ENCODE peak calls at places on chromosomes 13 and 19, in nine cellular contexts. One of them, this sample, is unnamed.

GRCh38 chr13:76293346-76293745 is 592.9 kb downstream of the KCTD12 start:
- DNase-seq in immature natural killer cell: no peak
- DNase-seq in hepatic stellate cell: no peak
- DNase-seq in astrocyte: peak; percentile 64
- DNase-seq in GM12892: no peak
- DNase-seq in EL: peak; percentile 25
- DNase-seq in NCI-H2029: no peak
- DNase-seq in MV-4-11: no peak
- DNase-seq in MCF 10A: peak; percentile 55
- DNase-seq in this sample: peak; percentile 77

GRCh38 chr19:16970821-16971220 is 55.8 kb downstream of the CPAMD8 start:
- DNase-seq in GM12892: no peak
- DNase-seq in astrocyte: no peak
- DNase-seq in immature natural killer cell: no peak
- DNase-seq in hepatic stellate cell: no peak
- DNase-seq in NCI-H2029: no peak
- DNase-seq in MV-4-11: peak; percentile 22
- DNase-seq in MCF 10A: no peak
- DNase-seq in EL: no peak
- DNase-seq in this sample: no peak

GRCh38 chr19:9431475-9431874 is 3.9 kb downstream of the ZNF266 start:
- DNase-seq in MCF 10A: peak; percentile 8
- DNase-seq in NCI-H2029: no peak
- DNase-seq in hepatic stellate cell: peak; percentile 29
- DNase-seq in astrocyte: no peak
- DNase-seq in GM12892: no peak
- DNase-seq in MV-4-11: no peak
- DNase-seq in immature natural killer cell: peak; percentile 47
- DNase-seq in EL: peak; percentile 33
- DNase-seq in this sample: no peak

GRCh38 chr19:2479556-2480194 is 3.7 kb downstream of the GADD45B start:
- DNase-seq in hepatic stellate cell: no peak
- DNase-seq in immature natural killer cell: no peak
- DNase-seq in MV-4-11: no peak
- DNase-seq in NCI-H2029: no peak
- DNase-seq in GM12892: no peak
- DNase-seq in MCF 10A: no peak
- DNase-seq in EL: no peak
- DNase-seq in astrocyte: no peak
- DNase-seq in this sample: no peak

GRCh38 chr13:27034678-27035111 is 136.9 kb downstream of the USP12 start:
- DNase-seq in immature natural killer cell: no peak
- DNase-seq in GM12892: no peak
- DNase-seq in NCI-H2029: no peak
- DNase-seq in EL: no peak
- DNase-seq in astrocyte: no peak
- DNase-seq in MCF 10A: no peak
- DNase-seq in MV-4-11: no peak
- DNase-seq in hepatic stellate cell: no peak
- DNase-seq in this sample: no peak

GRCh38 chr13:79662882-79663281 is 181.9 kb downstream of the NDFIP2 start:
- DNase-seq in MV-4-11: peak; percentile 8
- DNase-seq in MCF 10A: no peak
- DNase-seq in GM12892: no peak
- DNase-seq in astrocyte: no peak
- DNase-seq in immature natural killer cell: no peak
- DNase-seq in EL: peak; percentile 11
- DNase-seq in hepatic stellate cell: no peak
- DNase-seq in NCI-H2029: no peak
- DNase-seq in this sample: no peak

GRCh38 chr13:22169473-22169872 is 498.6 kb downstream of the FGF9 start:
- DNase-seq in EL: no peak
- DNase-seq in MCF 10A: no peak
- DNase-seq in hepatic stellate cell: no peak
- DNase-seq in immature natural killer cell: no peak
- DNase-seq in MV-4-11: no peak
- DNase-seq in astrocyte: no peak
- DNase-seq in NCI-H2029: no peak
- DNase-seq in GM12892: no peak
- DNase-seq in this sample: peak; percentile 1

GRCh38 chr19:39946532-39946931 is 12.1 kb upstream of the FCGBP start:
- DNase-seq in GM12892: no peak
- DNase-seq in hepatic stellate cell: no peak
- DNase-seq in astrocyte: no peak
- DNase-seq in MCF 10A: peak; percentile 38
- DNase-seq in NCI-H2029: no peak
- DNase-seq in EL: peak; percentile 17
- DNase-seq in immature natural killer cell: no peak
- DNase-seq in MV-4-11: peak; percentile 63
- DNase-seq in this sample: peak; percentile 70

GRCh38 chr13:103078145-103078544 is 11.9 kb upstream of the SLC10A2 start:
- DNase-seq in GM12892: no peak
- DNase-seq in MCF 10A: no peak
- DNase-seq in MV-4-11: peak; percentile 98
- DNase-seq in EL: no peak
- DNase-seq in astrocyte: no peak
- DNase-seq in hepatic stellate cell: no peak
- DNase-seq in NCI-H2029: no peak
- DNase-seq in immature natural killer cell: no peak
- DNase-seq in this sample: no peak

GRCh38 chr13:111202745-111203144 is 87.6 kb downstream of the ARHGEF7 start:
- DNase-seq in MCF 10A: peak; percentile 43
- DNase-seq in MV-4-11: peak; percentile 61
- DNase-seq in hepatic stellate cell: peak; percentile 92
- DNase-seq in NCI-H2029: peak; percentile 89
- DNase-seq in EL: peak; percentile 81
- DNase-seq in immature natural killer cell: no peak
- DNase-seq in GM12892: no peak
- DNase-seq in astrocyte: peak; percentile 85
- DNase-seq in this sample: peak; percentile 64

GRCh38 chr13:83449666-83450395 is 432.4 kb downstream of the SLITRK1 start:
- DNase-seq in EL: peak; percentile 91
- DNase-seq in GM12892: no peak
- DNase-seq in NCI-H2029: no peak
- DNase-seq in immature natural killer cell: no peak
- DNase-seq in MV-4-11: no peak
- DNase-seq in hepatic stellate cell: no peak
- DNase-seq in MCF 10A: peak; percentile 64
- DNase-seq in astrocyte: peak; percentile 84
- DNase-seq in this sample: peak; percentile 85

GRCh38 chr13:112975401-112975939 is 6.5 kb downstream of the MCF2L start:
- DNase-seq in EL: no peak
- DNase-seq in hepatic stellate cell: no peak
- DNase-seq in MCF 10A: no peak
- DNase-seq in GM12892: no peak
- DNase-seq in immature natural killer cell: no peak
- DNase-seq in MV-4-11: no peak
- DNase-seq in NCI-H2029: no peak
- DNase-seq in astrocyte: no peak
- DNase-seq in this sample: no peak

GRCh38 chr19:36489920-36490415 is 607 bp upstream of the ZNF566 start:
- DNase-seq in EL: peak; percentile 95
- DNase-seq in hepatic stellate cell: peak; percentile 94
- DNase-seq in GM12892: peak; percentile 49
- DNase-seq in immature natural killer cell: no peak
- DNase-seq in MV-4-11: peak; percentile 90
- DNase-seq in astrocyte: peak; percentile 95
- DNase-seq in NCI-H2029: peak; percentile 93
- DNase-seq in MCF 10A: no peak
- DNase-seq in this sample: no peak

GRCh38 chr13:101309014-101309619 is 107.2 kb downstream of the NALCN start:
- DNase-seq in GM12892: no peak
- DNase-seq in MV-4-11: no peak
- DNase-seq in astrocyte: peak; percentile 98
- DNase-seq in NCI-H2029: no peak
- DNase-seq in EL: peak; percentile 76
- DNase-seq in MCF 10A: peak; percentile 39
- DNase-seq in immature natural killer cell: no peak
- DNase-seq in hepatic stellate cell: peak; percentile 22
- DNase-seq in this sample: peak; percentile 52

GRCh38 chr13:79995334-79995733 is 345.6 kb downstream of the SPRY2 start:
- DNase-seq in NCI-H2029: no peak
- DNase-seq in immature natural killer cell: no peak
- DNase-seq in hepatic stellate cell: no peak
- DNase-seq in MCF 10A: peak; percentile 56
- DNase-seq in EL: peak; percentile 82
- DNase-seq in MV-4-11: no peak
- DNase-seq in GM12892: no peak
- DNase-seq in astrocyte: peak; percentile 93
- DNase-seq in this sample: peak; percentile 82

GRCh38 chr13:22592515-22592914 is 588.3 kb upstream of the SGCG start:
- DNase-seq in EL: no peak
- DNase-seq in NCI-H2029: no peak
- DNase-seq in GM12892: no peak
- DNase-seq in MV-4-11: peak; percentile 55
- DNase-seq in astrocyte: no peak
- DNase-seq in MCF 10A: no peak
- DNase-seq in hepatic stellate cell: no peak
- DNase-seq in immature natural killer cell: no peak
- DNase-seq in this sample: peak; percentile 1

GRCh38 chr19:44684892-44685847 is 13.8 kb upstream of the CEACAM16 start:
- DNase-seq in MV-4-11: peak; percentile 48
- DNase-seq in hepatic stellate cell: peak; percentile 89
- DNase-seq in MCF 10A: peak; percentile 83
- DNase-seq in GM12892: no peak
- DNase-seq in immature natural killer cell: no peak
- DNase-seq in EL: peak; percentile 92
- DNase-seq in NCI-H2029: no peak
- DNase-seq in astrocyte: peak; percentile 96
- DNase-seq in this sample: peak; percentile 41

GRCh38 chr13:19266979-19267378 is 85.4 kb upstream of the TUBA3C start:
- DNase-seq in immature natural killer cell: no peak
- DNase-seq in MCF 10A: no peak
- DNase-seq in EL: no peak
- DNase-seq in hepatic stellate cell: no peak
- DNase-seq in astrocyte: no peak
- DNase-seq in MV-4-11: no peak
- DNase-seq in NCI-H2029: no peak
- DNase-seq in GM12892: no peak
- DNase-seq in this sample: no peak

GRCh38 chr13:51689597-51689996 is 105.3 kb downstream of the WDFY2 start:
- DNase-seq in MV-4-11: no peak
- DNase-seq in astrocyte: no peak
- DNase-seq in NCI-H2029: no peak
- DNase-seq in hepatic stellate cell: no peak
- DNase-seq in GM12892: no peak
- DNase-seq in MCF 10A: no peak
- DNase-seq in immature natural killer cell: no peak
- DNase-seq in EL: no peak
- DNase-seq in this sample: no peak

GRCh38 chr19:42497492-42498226 is 30.6 kb downstream of the CEACAM1 start:
- DNase-seq in GM12892: no peak
- DNase-seq in hepatic stellate cell: no peak
- DNase-seq in MCF 10A: no peak
- DNase-seq in MV-4-11: peak; percentile 87
- DNase-seq in EL: no peak
- DNase-seq in astrocyte: no peak
- DNase-seq in NCI-H2029: no peak
- DNase-seq in immature natural killer cell: no peak
- DNase-seq in this sample: no peak

GRCh38 chr13:98909016-98909415 is 68.8 kb downstream of the DOCK9 start:
- DNase-seq in EL: peak; percentile 9
- DNase-seq in NCI-H2029: no peak
- DNase-seq in astrocyte: no peak
- DNase-seq in GM12892: no peak
- DNase-seq in MCF 10A: peak; percentile 11
- DNase-seq in MV-4-11: no peak
- DNase-seq in immature natural killer cell: no peak
- DNase-seq in hepatic stellate cell: peak; percentile 3
- DNase-seq in this sample: peak; percentile 79

GRCh38 chr13:47168086-47168485 is 271.2 kb upstream of the HTR2A start:
- DNase-seq in MV-4-11: peak; percentile 80
- DNase-seq in GM12892: no peak
- DNase-seq in immature natural killer cell: no peak
- DNase-seq in NCI-H2029: no peak
- DNase-seq in MCF 10A: peak; percentile 42
- DNase-seq in EL: peak; percentile 63
- DNase-seq in hepatic stellate cell: peak; percentile 22
- DNase-seq in astrocyte: peak; percentile 66
- DNase-seq in this sample: peak; percentile 48

GRCh38 chr19:1183543-1184172 is 9.6 kb upstream of the SBNO2 start:
- DNase-seq in MCF 10A: peak; percentile 90
- DNase-seq in hepatic stellate cell: no peak
- DNase-seq in GM12892: no peak
- DNase-seq in NCI-H2029: no peak
- DNase-seq in astrocyte: no peak
- DNase-seq in MV-4-11: no peak
- DNase-seq in immature natural killer cell: no peak
- DNase-seq in EL: peak; percentile 88
- DNase-seq in this sample: no peak

GRCh38 chr13:40483601-40484000 is 182.8 kb downstream of the FOXO1 start:
- DNase-seq in EL: no peak
- DNase-seq in hepatic stellate cell: no peak
- DNase-seq in MCF 10A: no peak
- DNase-seq in NCI-H2029: peak; percentile 60
- DNase-seq in immature natural killer cell: no peak
- DNase-seq in GM12892: no peak
- DNase-seq in MV-4-11: no peak
- DNase-seq in astrocyte: no peak
- DNase-seq in this sample: no peak

GRCh38 chr13:45370922-45371406 is 30.0 kb upstream of the TPT1 start:
- DNase-seq in MCF 10A: peak; percentile 69
- DNase-seq in GM12892: peak; percentile 63
- DNase-seq in NCI-H2029: no peak
- DNase-seq in hepatic stellate cell: peak; percentile 92
- DNase-seq in astrocyte: peak; percentile 80
- DNase-seq in immature natural killer cell: peak; percentile 43
- DNase-seq in EL: peak; percentile 76
- DNase-seq in MV-4-11: no peak
- DNase-seq in this sample: no peak

GRCh38 chr19:8498295-8498694 is 4.1 kb downstream of the PRAM1 start:
- DNase-seq in hepatic stellate cell: no peak
- DNase-seq in astrocyte: no peak
- DNase-seq in MV-4-11: no peak
- DNase-seq in MCF 10A: no peak
- DNase-seq in immature natural killer cell: no peak
- DNase-seq in EL: no peak
- DNase-seq in GM12892: no peak
- DNase-seq in NCI-H2029: no peak
- DNase-seq in this sample: no peak

GRCh38 chr19:41957838-41958366 is 1.2 kb downstream of the RABAC1 start:
- DNase-seq in EL: peak; percentile 85
- DNase-seq in MCF 10A: peak; percentile 93
- DNase-seq in GM12892: peak; percentile 83
- DNase-seq in MV-4-11: peak; percentile 78
- DNase-seq in hepatic stellate cell: peak; percentile 91
- DNase-seq in astrocyte: peak; percentile 67
- DNase-seq in NCI-H2029: peak; percentile 85
- DNase-seq in immature natural killer cell: peak; percentile 57
- DNase-seq in this sample: peak; percentile 83

GRCh38 chr19:48683349-48683748 is 10.5 kb upstream of the NTN5 start:
- DNase-seq in MCF 10A: no peak
- DNase-seq in EL: peak; percentile 55
- DNase-seq in astrocyte: peak; percentile 52
- DNase-seq in hepatic stellate cell: peak; percentile 26
- DNase-seq in immature natural killer cell: no peak
- DNase-seq in MV-4-11: no peak
- DNase-seq in GM12892: no peak
- DNase-seq in NCI-H2029: peak; percentile 59
- DNase-seq in this sample: no peak

GRCh38 chr19:18417250-18418033 is 1.8 kb upstream of the SSBP4 start:
- DNase-seq in GM12892: no peak
- DNase-seq in astrocyte: peak; percentile 60
- DNase-seq in NCI-H2029: peak; percentile 49
- DNase-seq in immature natural killer cell: peak; percentile 62
- DNase-seq in EL: peak; percentile 89
- DNase-seq in hepatic stellate cell: peak; percentile 86
- DNase-seq in MV-4-11: peak; percentile 83
- DNase-seq in MCF 10A: peak; percentile 43
- DNase-seq in this sample: no peak

GRCh38 chr19:39582891-39583625 is 19.3 kb upstream of the LGALS13 start:
- DNase-seq in NCI-H2029: no peak
- DNase-seq in astrocyte: no peak
- DNase-seq in hepatic stellate cell: no peak
- DNase-seq in GM12892: no peak
- DNase-seq in EL: no peak
- DNase-seq in MV-4-11: no peak
- DNase-seq in immature natural killer cell: no peak
- DNase-seq in MCF 10A: no peak
- DNase-seq in this sample: no peak

GRCh38 chr19:48445256-48445605 is 552 bp upstream of the GRWD1 start:
- DNase-seq in EL: peak; percentile 79
- DNase-seq in hepatic stellate cell: peak; percentile 97
- DNase-seq in MCF 10A: peak; percentile 90
- DNase-seq in GM12892: no peak
- DNase-seq in MV-4-11: peak; percentile 88
- DNase-seq in astrocyte: peak; percentile 92
- DNase-seq in immature natural killer cell: no peak
- DNase-seq in NCI-H2029: peak; percentile 73
- DNase-seq in this sample: peak; percentile 82

This sample was measured in foreskin keratinocyte.